ENCODE peak calls at places on chromosomes 7 and 10, in eight cellular contexts. One of them, this sample, is unnamed.
A peak's percentile ranks its signal among the peaks of the same experiment; 100 is the strongest.

GRCh38 chr7:138317044-138317596 is 142.9 kb upstream of the TRIM24 start:
- DNase-seq in LoVo: no peak
- DNase-seq in activated CD8-positive, alpha-beta memory T cell treated with anti-CD3 and anti-CD28 coated beads, Interleukin-2, amount 50 U/mL, for 48 hours: no peak
- DNase-seq in prostate gland: no peak
- DNase-seq in A549: no peak
- DNase-seq in left ventricle myocardium superior: no peak
- DNase-seq in MCF 10A: no peak
- DNase-seq in psoas muscle: no peak
- DNase-seq in this sample: no peak

GRCh38 chr7:158164101-158165095 is 423.2 kb downstream of the PTPRN2 start:
- DNase-seq in LoVo: no peak
- DNase-seq in activated CD8-positive, alpha-beta memory T cell treated with anti-CD3 and anti-CD28 coated beads, Interleukin-2, amount 50 U/mL, for 48 hours: no peak
- DNase-seq in prostate gland: no peak
- DNase-seq in A549: no peak
- DNase-seq in left ventricle myocardium superior: no peak
- DNase-seq in MCF 10A: no peak
- DNase-seq in psoas muscle: no peak
- DNase-seq in this sample: no peak

GRCh38 chr10:124156524-124157225 is 63.3 kb upstream of the CHST15 start:
- DNase-seq in LoVo: no peak
- DNase-seq in activated CD8-positive, alpha-beta memory T cell treated with anti-CD3 and anti-CD28 coated beads, Interleukin-2, amount 50 U/mL, for 48 hours: no peak
- DNase-seq in prostate gland: no peak
- DNase-seq in A549: no peak
- DNase-seq in left ventricle myocardium superior: peak; percentile 64
- DNase-seq in MCF 10A: no peak
- DNase-seq in psoas muscle: peak; percentile 36
- DNase-seq in this sample: peak; percentile 68

GRCh38 chr7:25669954-25670841 is 441.9 kb upstream of the NPVF start:
- DNase-seq in LoVo: no peak
- DNase-seq in activated CD8-positive, alpha-beta memory T cell treated with anti-CD3 and anti-CD28 coated beads, Interleukin-2, amount 50 U/mL, for 48 hours: no peak
- DNase-seq in prostate gland: peak; percentile 70
- DNase-seq in A549: no peak
- DNase-seq in left ventricle myocardium superior: peak; percentile 40
- DNase-seq in MCF 10A: no peak
- DNase-seq in psoas muscle: peak; percentile 35
- DNase-seq in this sample: no peak

GRCh38 chr7:99848420-99849216 is 20.8 kb downstream of the CYP3A43 start:
- DNase-seq in LoVo: no peak
- DNase-seq in activated CD8-positive, alpha-beta memory T cell treated with anti-CD3 and anti-CD28 coated beads, Interleukin-2, amount 50 U/mL, for 48 hours: no peak
- DNase-seq in prostate gland: no peak
- DNase-seq in A549: no peak
- DNase-seq in left ventricle myocardium superior: no peak
- DNase-seq in MCF 10A: no peak
- DNase-seq in psoas muscle: no peak
- DNase-seq in this sample: no peak

GRCh38 chr7:127907638-127908040 is 123.6 kb downstream of the LRRC4 start:
- DNase-seq in LoVo: peak; percentile 79
- DNase-seq in activated CD8-positive, alpha-beta memory T cell treated with anti-CD3 and anti-CD28 coated beads, Interleukin-2, amount 50 U/mL, for 48 hours: no peak
- DNase-seq in prostate gland: no peak
- DNase-seq in A549: no peak
- DNase-seq in left ventricle myocardium superior: no peak
- DNase-seq in MCF 10A: peak; percentile 43
- DNase-seq in psoas muscle: no peak
- DNase-seq in this sample: no peak

GRCh38 chr7:100484636-100485114 is 948 bp downstream of the NYAP1 start:
- DNase-seq in LoVo: no peak
- DNase-seq in activated CD8-positive, alpha-beta memory T cell treated with anti-CD3 and anti-CD28 coated beads, Interleukin-2, amount 50 U/mL, for 48 hours: no peak
- DNase-seq in prostate gland: no peak
- DNase-seq in A549: no peak
- DNase-seq in left ventricle myocardium superior: no peak
- DNase-seq in MCF 10A: no peak
- DNase-seq in psoas muscle: no peak
- DNase-seq in this sample: no peak

GRCh38 chr10:121900443-121901174 is 27.2 kb downstream of the ATE1 start:
- DNase-seq in LoVo: peak; percentile 54
- DNase-seq in activated CD8-positive, alpha-beta memory T cell treated with anti-CD3 and anti-CD28 coated beads, Interleukin-2, amount 50 U/mL, for 48 hours: no peak
- DNase-seq in prostate gland: peak; percentile 69
- DNase-seq in A549: peak; percentile 71
- DNase-seq in left ventricle myocardium superior: no peak
- DNase-seq in MCF 10A: peak; percentile 69
- DNase-seq in psoas muscle: no peak
- DNase-seq in this sample: no peak

GRCh38 chr7:111953611-111954010 is 252.6 kb downstream of the DOCK4 start:
- DNase-seq in LoVo: peak; percentile 43
- DNase-seq in activated CD8-positive, alpha-beta memory T cell treated with anti-CD3 and anti-CD28 coated beads, Interleukin-2, amount 50 U/mL, for 48 hours: no peak
- DNase-seq in prostate gland: peak; percentile 20
- DNase-seq in A549: peak; percentile 62
- DNase-seq in left ventricle myocardium superior: no peak
- DNase-seq in MCF 10A: peak; percentile 51
- DNase-seq in psoas muscle: no peak
- DNase-seq in this sample: no peak

GRCh38 chr7:98137826-98138151 is 31.1 kb downstream of the LMTK2 start:
- DNase-seq in LoVo: no peak
- DNase-seq in activated CD8-positive, alpha-beta memory T cell treated with anti-CD3 and anti-CD28 coated beads, Interleukin-2, amount 50 U/mL, for 48 hours: no peak
- DNase-seq in prostate gland: no peak
- DNase-seq in A549: no peak
- DNase-seq in left ventricle myocardium superior: no peak
- DNase-seq in MCF 10A: no peak
- DNase-seq in psoas muscle: no peak
- DNase-seq in this sample: no peak

GRCh38 chr7:92255308-92255707 is 9.5 kb downstream of the ANKIB1 start:
- DNase-seq in LoVo: no peak
- DNase-seq in activated CD8-positive, alpha-beta memory T cell treated with anti-CD3 and anti-CD28 coated beads, Interleukin-2, amount 50 U/mL, for 48 hours: no peak
- DNase-seq in prostate gland: no peak
- DNase-seq in A549: no peak
- DNase-seq in left ventricle myocardium superior: no peak
- DNase-seq in MCF 10A: peak; percentile 31
- DNase-seq in psoas muscle: no peak
- DNase-seq in this sample: no peak

GRCh38 chr10:33306756-33307519 is 27.5 kb downstream of the NRP1 start:
- DNase-seq in LoVo: no peak
- DNase-seq in activated CD8-positive, alpha-beta memory T cell treated with anti-CD3 and anti-CD28 coated beads, Interleukin-2, amount 50 U/mL, for 48 hours: no peak
- DNase-seq in prostate gland: no peak
- DNase-seq in A549: peak; percentile 76
- DNase-seq in left ventricle myocardium superior: no peak
- DNase-seq in MCF 10A: peak; percentile 71
- DNase-seq in psoas muscle: no peak
- DNase-seq in this sample: no peak

GRCh38 chr10:88893611-88894010 is 13.6 kb downstream of the STAMBPL1 start:
- DNase-seq in LoVo: no peak
- DNase-seq in activated CD8-positive, alpha-beta memory T cell treated with anti-CD3 and anti-CD28 coated beads, Interleukin-2, amount 50 U/mL, for 48 hours: no peak
- DNase-seq in prostate gland: no peak
- DNase-seq in A549: no peak
- DNase-seq in left ventricle myocardium superior: no peak
- DNase-seq in MCF 10A: no peak
- DNase-seq in psoas muscle: no peak
- DNase-seq in this sample: no peak